ENCODE peak calls at places on chromosomes 4 and X, in seven cellular contexts. A is WTC11, H is HEK293T, L is K562, X is HCT116, E is HepG2, N is GM12878. Y is an unnamed sample.
A peak's percentile ranks its signal among the peaks of the same experiment; 100 is the strongest.

GRCh38 chr4:99653921-99654890 is 3.4 kb downstream of the C4orf54 start:
- DNase-seq in X (no peak), E (no peak), L (no peak), A (no peak), N (no peak), H (no peak), Y (no peak)

GRCh38 chrX:18758166-18758932 is 50.9 kb downstream of the PPEF1 start:
- DNase-seq in N (no peak), L (no peak), E (no peak), H (no peak), X (no peak), A (no peak), Y (no peak)

GRCh38 chr4:53575552-53575951 is 15.7 kb downstream of the LNX1 start:
- DNase-seq in N (no peak), L (no peak), H (no peak), E (no peak), A (no peak), X (no peak), Y (no peak)

GRCh38 chrX:133229361-133229760 is 11.2 kb upstream of the TFDP3 start:
- DNase-seq in E (no peak), H (no peak), X (peak; percentile 50), A (no peak), L (no peak), N (no peak), Y (no peak)

GRCh38 chr4:10455133-10455532 is 2.1 kb downstream of the ZNF518B start:
- DNase-seq in N (no peak), H (no peak), A (no peak), X (no peak), E (no peak), L (no peak), Y (no peak)

GRCh38 chr4:7653510-7654414 is 219.0 kb upstream of the PSAPL1 start:
- DNase-seq in X (no peak), E (no peak), N (no peak), L (no peak), A (no peak), H (no peak), Y (no peak)

GRCh38 chr4:105147226-105148151 is 813 bp downstream of the TET2 start:
- DNase-seq in X (no peak), N (no peak), H (peak; percentile 15), L (peak; percentile 68), A (no peak), E (peak; percentile 24), Y (no peak)

GRCh38 chr4:175947117-175947722 is 118.4 kb upstream of the WDR17 start:
- DNase-seq in L (peak; percentile 13), A (no peak), E (peak; percentile 6), N (no peak), X (peak; percentile 27), H (no peak), Y (no peak)

GRCh38 chrX:150200820-150201287 is 162.3 kb upstream of the MAMLD1 start:
- DNase-seq in N (peak; percentile 54), L (peak; percentile 44), X (peak; percentile 80), A (no peak), E (peak; percentile 54), H (peak; percentile 25), Y (no peak)

GRCh38 chr4:84384801-84385582 is 114.1 kb downstream of the NKX6-1 start:
- DNase-seq in H (no peak), N (no peak), X (no peak), A (no peak), L (no peak), E (no peak), Y (no peak)

GRCh38 chr4:98209111-98209510 is 52.1 kb upstream of the RAP1GDS1 start:
- DNase-seq in X (no peak), A (no peak), N (no peak), E (no peak), L (no peak), H (no peak), Y (no peak)

GRCh38 chrX:47278684-47279083 is 45.9 kb downstream of the USP11 start:
- DNase-seq in A (no peak), L (no peak), X (no peak), N (no peak), H (no peak), E (peak; percentile 34), Y (no peak)

GRCh38 chr4:5338511-5338910 is 287.2 kb downstream of the STK32B start:
- DNase-seq in A (no peak), E (no peak), X (no peak), H (no peak), L (no peak), N (no peak), Y (no peak)
- TF ChIP-seq SP1 in A (no peak), E (no peak), X (no peak), H (no peak), L (no peak), N (no peak), Y (no peak)

GRCh38 chr4:39770969-39771724 is 73.2 kb downstream of the UBE2K start:
- DNase-seq in X (no peak), H (no peak), E (no peak), L (no peak), N (no peak), A (no peak), Y (peak; percentile 47)
- TF ChIP-seq SP1 in X (no peak), H (no peak), E (no peak), L (no peak), N (no peak), A (no peak), Y (no peak)

DNA sequence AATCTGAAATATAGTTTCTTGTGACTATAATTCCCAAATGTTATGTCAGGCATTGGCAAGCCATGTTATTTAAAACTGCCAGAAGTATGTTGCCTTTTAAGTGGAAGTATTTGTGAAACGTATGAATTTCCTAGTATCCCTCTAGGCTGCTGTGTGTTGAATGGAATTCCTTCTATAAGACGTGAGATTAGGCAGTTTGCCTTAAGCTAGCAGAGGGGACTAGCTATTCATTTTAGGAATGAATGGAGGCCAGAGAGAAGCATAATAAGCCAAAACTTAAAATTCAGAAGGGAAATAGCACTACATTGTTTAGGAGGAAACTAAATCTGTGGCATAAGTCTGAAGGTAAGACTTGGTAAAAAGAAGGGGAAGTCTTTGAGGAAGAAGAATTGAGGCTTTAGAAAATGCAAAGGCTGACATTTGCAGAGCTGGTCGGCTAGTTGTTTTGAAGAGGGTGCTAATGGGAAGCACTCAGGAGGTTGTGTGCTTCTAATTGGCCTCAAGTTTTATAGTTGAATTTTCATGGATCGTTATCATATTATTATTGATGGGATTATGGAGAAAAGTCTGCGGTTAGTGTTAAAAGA is 57.1 kb downstream of the TMEM131L start:
- DNase-seq in L (no peak), X (no peak), A (no peak), H (no peak), E (no peak), N (no peak), Y (no peak)
- TF ChIP-seq SP1 in L (no peak), X (no peak), A (no peak), H (no peak), E (no peak), N (no peak), Y (no peak)

GRCh38 chrX:1246816-1247215 is 21.8 kb upstream of the CSF2RA start:
- DNase-seq in H (peak; percentile 70), X (peak; percentile 74), N (peak; percentile 57), A (peak; percentile 88), L (peak; percentile 60), E (peak; percentile 50), Y (peak; percentile 99)

GRCh38 chrX:1239681-1240142 is 27.3 kb upstream of the CRLF2 start:
- DNase-seq in E (no peak), A (no peak), L (peak; percentile 31), N (peak; percentile 68), X (no peak), H (no peak), Y (no peak)

GRCh38 chrX:1248381-1249061 is 20.1 kb upstream of the CSF2RA start:
- DNase-seq in L (no peak), H (peak; percentile 32), X (no peak), A (peak; percentile 85), E (peak; percentile 7), N (no peak), Y (peak; percentile 81)

GRCh38 chrX:1244164-1245076 is 24.2 kb upstream of the CSF2RA start:
- DNase-seq in A (peak; percentile 77), H (peak; percentile 42), L (peak; percentile 5), E (no peak), X (no peak), N (no peak), Y (no peak)

GRCh38 chrX:1242901-1243402 is 25.7 kb upstream of the CSF2RA start:
- DNase-seq in E (no peak), H (no peak), X (no peak), L (no peak), A (no peak), N (peak; percentile 51), Y (no peak)
- TF ChIP-seq SP1 in E (no peak), H (no peak), X (no peak), L (no peak), A (no peak), N (peak; percentile 33), Y (peak; percentile 19)

DNA sequence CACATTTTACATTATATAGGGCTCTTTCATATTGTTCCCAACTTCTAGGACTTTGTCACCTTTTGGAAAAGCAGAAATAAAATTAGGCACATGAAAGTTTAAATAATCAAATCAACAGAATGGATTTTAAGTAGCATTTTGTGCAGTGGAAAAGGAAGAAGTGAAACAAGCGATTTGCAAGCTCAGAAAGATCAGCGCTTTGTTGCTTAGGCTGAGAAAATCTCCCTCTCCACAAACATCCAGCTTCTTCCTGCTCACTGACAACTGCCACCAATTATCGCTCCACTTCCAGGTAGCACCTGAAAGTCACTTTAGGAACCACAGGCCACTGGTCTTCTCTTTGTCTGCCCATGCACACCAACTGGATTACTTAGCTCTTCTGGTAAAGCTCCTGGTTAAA is 2.0 kb upstream of the PDK3 start:
- DNase-seq in X (no peak), N (no peak), H (no peak), L (no peak), A (no peak), E (no peak), Y (no peak)
- TF ChIP-seq SP1 in X (no peak), N (no peak), H (no peak), L (no peak), A (no peak), E (no peak), Y (no peak)

GRCh38 chrX:10099411-10099810 is 57.4 kb upstream of the CLCN4 start:
- DNase-seq in E (no peak), A (no peak), L (no peak), N (no peak), H (no peak), X (no peak), Y (no peak)
- TF ChIP-seq SP1 in E (no peak), A (no peak), L (no peak), N (no peak), H (no peak), X (no peak), Y (no peak)

GRCh38 chrX:103817502-103817901 is 14.6 kb downstream of the RAB9B start:
- DNase-seq in H (peak; percentile 59), L (peak; percentile 64), X (peak; percentile 15), A (no peak), N (peak; percentile 11), E (peak; percentile 10), Y (no peak)

GRCh38 chrX:103823591-103823990 is 8.5 kb downstream of the RAB9B start:
- DNase-seq in E (no peak), L (no peak), A (no peak), N (no peak), X (no peak), H (no peak), Y (no peak)

DNA sequence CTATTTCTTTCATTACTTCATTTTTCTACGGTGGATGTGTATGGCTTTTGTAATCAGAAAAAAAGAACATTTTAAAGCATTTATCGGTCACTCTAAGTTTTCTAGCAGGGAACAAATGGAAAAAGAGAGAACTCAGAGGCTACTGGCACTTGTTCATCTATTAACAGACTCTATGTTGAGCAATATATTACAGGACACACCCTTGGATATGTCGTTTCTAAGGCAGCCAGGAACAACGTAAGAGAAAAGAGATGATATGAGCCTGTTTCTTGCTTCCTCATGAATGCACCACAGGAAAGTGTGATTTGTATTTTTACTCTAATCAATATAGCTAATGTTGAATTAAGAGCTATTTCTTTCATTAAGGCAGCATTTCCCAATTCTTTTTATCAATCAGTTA is 13.2 kb downstream of the RAB9B start:
- DNase-seq in A (no peak), X (no peak), H (no peak), E (no peak), N (no peak), L (no peak), Y (no peak)
- TF ChIP-seq SP1 in A (no peak), X (no peak), H (no peak), E (no peak), N (no peak), L (no peak), Y (no peak)